ENCODE peak calls at places on chromosomes 1 and 21, in seven cellular contexts. Y is HCT116, E is colonic mucosa, S is spleen, T is GM12878, A is SJSA1, J is testis. U is an unnamed sample.

GRCh38 chr21:36646011-36646410 is 52.9 kb upstream of the SIM2 start:
- DNase-seq in Y (no peak), E (no peak), S (no peak), T (no peak), A (no peak), J (no peak), U (no peak)

GRCh38 chr1:91804546-91805023 is 81.4 kb downstream of the TGFBR3 start:
- DNase-seq in Y (peak; percentile 84), E (no peak), S (no peak), T (peak; percentile 60), A (peak; percentile 70), J (no peak), U (peak; percentile 38)

GRCh38 chr1:119631433-119632102 is 16.5 kb downstream of the ZNF697 start:
- DNase-seq in Y (no peak), E (peak; percentile 86), S (peak; percentile 87), T (no peak), A (no peak), J (peak; percentile 92), U (peak; percentile 66)

GRCh38 chr1:191519519-191519918 is 638.7 kb upstream of the RGS18 start:
- DNase-seq in Y (no peak), E (no peak), S (no peak), T (no peak), A (no peak), J (no peak), U (no peak)

GRCh38 chr1:36882536-36883285 is 151.6 kb downstream of the GRIK3 start:
- DNase-seq in Y (no peak), E (peak; percentile 4), S (no peak), T (no peak), A (peak; percentile 17), J (no peak), U (no peak)

GRCh38 chr1:76278711-76279386 is 204.3 kb downstream of the ST6GALNAC3 start:
- DNase-seq in Y (no peak), E (no peak), S (no peak), T (no peak), A (no peak), J (no peak), U (peak; percentile 28)

GRCh38 chr1:156356262-156356874 is 12.6 kb upstream of the RHBG start:
- DNase-seq in Y (no peak), E (no peak), S (peak; percentile 2), T (no peak), A (no peak), J (no peak), U (no peak)

GRCh38 chr21:32602099-32602498 is 10.1 kb downstream of the CFAP298 start:
- DNase-seq in Y (no peak), E (no peak), S (peak; percentile 47), T (no peak), A (no peak), J (no peak), U (no peak)

GRCh38 chr1:109756848-109757521 is 6.7 kb downstream of the EPS8L3 start:
- DNase-seq in Y (no peak), E (peak; percentile 14), S (no peak), T (no peak), A (peak; percentile 33), J (peak; percentile 26), U (no peak)

GRCh38 chr1:112389689-112390088 is 6.3 kb upstream of the CTTNBP2NL start:
- DNase-seq in Y (no peak), E (no peak), S (no peak), T (no peak), A (no peak), J (no peak), U (no peak)

GRCh38 chr1:221887091-221887746 is 145.3 kb upstream of the DUSP10 start:
- DNase-seq in Y (peak; percentile 46), E (peak; percentile 25), S (no peak), T (no peak), A (peak; percentile 88), J (peak; percentile 20), U (peak; percentile 78)

GRCh38 chr1:242870944-242871343 is 346.4 kb upstream of the PLD5 start:
- DNase-seq in Y (no peak), E (no peak), S (no peak), T (no peak), A (no peak), J (no peak), U (no peak)

GRCh38 chr1:240111558-240111957 is 19.9 kb downstream of the FMN2 start:
- DNase-seq in Y (no peak), E (peak; percentile 53), S (no peak), T (no peak), A (no peak), J (no peak), U (no peak)

GRCh38 chr1:240619357-240619756 is 7.4 kb upstream of the GREM2 start:
- DNase-seq in Y (no peak), E (no peak), S (no peak), T (no peak), A (no peak), J (no peak), U (no peak)

GRCh38 chr1:213444224-213444623 is 393.2 kb downstream of the RPS6KC1 start:
- DNase-seq in Y (no peak), E (no peak), S (no peak), T (no peak), A (no peak), J (no peak), U (no peak)

GRCh38 chr1:55720243-55720642 is 505.1 kb upstream of the USP24 start:
- DNase-seq in Y (no peak), E (peak; percentile 61), S (no peak), T (no peak), A (no peak), J (peak; percentile 51), U (no peak)

GRCh38 chr1:8031176-8031785 is 5.2 kb upstream of the ERRFI1 start:
- DNase-seq in Y (no peak), E (no peak), S (no peak), T (no peak), A (no peak), J (no peak), U (no peak)

GRCh38 chr1:86701731-86702130 is 2.6 kb upstream of the SH3GLB1 start:
- DNase-seq in Y (no peak), E (no peak), S (no peak), T (no peak), A (no peak), J (no peak), U (no peak)

GRCh38 chr21:36728371-36729111 is 29.6 kb downstream of the SIM2 start:
- DNase-seq in Y (no peak), E (no peak), S (peak; percentile 35), T (no peak), A (peak; percentile 32), J (no peak), U (no peak)

GRCh38 chr1:167491586-167492408 is 26.5 kb downstream of the CD247 start:
- DNase-seq in Y (no peak), E (no peak), S (no peak), T (no peak), A (no peak), J (no peak), U (no peak)

GRCh38 chr1:112141923-112142322 is 152.5 kb upstream of the KCND3 start:
- DNase-seq in Y (no peak), E (no peak), S (no peak), T (no peak), A (no peak), J (peak; percentile 61), U (no peak)

GRCh38 chr1:229557913-229558414 is 543 bp downstream of the ABCB10 start:
- DNase-seq in Y (no peak), E (peak; percentile 41), S (peak; percentile 91), T (no peak), A (no peak), J (peak; percentile 45), U (no peak)

GRCh38 chr1:216766633-216767325 is 43.5 kb upstream of the ESRRG start:
- DNase-seq in Y (no peak), E (no peak), S (no peak), T (no peak), A (no peak), J (no peak), U (no peak)

GRCh38 chr1:18795002-18795689 is 64.3 kb downstream of the TAS1R2 start:
- DNase-seq in Y (no peak), E (no peak), S (no peak), T (no peak), A (no peak), J (no peak), U (no peak)
- H3K27me3 ChIP-seq in Y (peaks cover 21% of the 10 kb centered on the region), E (no peaks in the 10 kb centered on the region), S (peaks cover 54% of the 10 kb centered on the region), T (no peaks in the 10 kb centered on the region), A (peaks cover 52% of the 10 kb centered on the region), J (no peaks in the 10 kb centered on the region), U (no peaks in the 10 kb centered on the region)

DNA sequence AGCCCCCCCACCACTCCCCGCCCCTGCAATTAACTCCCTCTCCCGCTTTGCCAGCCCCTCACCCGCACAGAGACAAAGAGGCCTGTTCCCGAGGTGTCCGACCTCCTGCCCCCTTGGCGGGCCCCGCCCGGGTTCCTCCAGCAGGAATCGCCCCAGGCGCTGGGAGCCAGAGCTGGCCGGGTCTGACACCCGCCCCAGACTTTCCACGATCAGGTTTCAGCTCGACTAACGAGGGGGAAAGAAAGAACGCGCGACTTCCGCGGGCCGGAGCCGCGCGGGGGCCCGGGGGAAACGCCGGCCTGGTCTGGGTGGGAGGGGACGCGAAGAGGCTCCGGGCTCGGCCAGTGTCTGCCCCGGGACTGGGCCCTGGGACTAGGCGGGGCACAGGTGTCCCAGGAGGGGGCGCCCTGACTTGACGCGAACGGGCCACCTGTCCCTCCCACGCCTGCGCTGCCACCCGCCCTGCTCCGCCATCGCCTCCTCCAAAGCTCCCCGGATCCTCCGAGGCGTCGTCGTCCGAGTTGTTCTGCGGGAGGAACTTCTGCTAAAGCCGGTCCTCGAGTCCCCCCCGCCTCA is 36.3 kb upstream of the HHAT start:
- DNase-seq in Y (peak; percentile 26), E (peak; percentile 66), S (peak; percentile 78), T (no peak), A (no peak), J (peak; percentile 73), U (no peak)
- H3K4me3 ChIP-seq in Y (peak overlapping the region; percentile 23), E (peak overlapping the region; percentile 39), S (peak overlapping the region; percentile 16), T (no peak overlapping the region), A (peak overlapping the region; percentile 28), J (peak overlapping the region; percentile 57), U (peak overlapping the region; percentile 49)

DNA sequence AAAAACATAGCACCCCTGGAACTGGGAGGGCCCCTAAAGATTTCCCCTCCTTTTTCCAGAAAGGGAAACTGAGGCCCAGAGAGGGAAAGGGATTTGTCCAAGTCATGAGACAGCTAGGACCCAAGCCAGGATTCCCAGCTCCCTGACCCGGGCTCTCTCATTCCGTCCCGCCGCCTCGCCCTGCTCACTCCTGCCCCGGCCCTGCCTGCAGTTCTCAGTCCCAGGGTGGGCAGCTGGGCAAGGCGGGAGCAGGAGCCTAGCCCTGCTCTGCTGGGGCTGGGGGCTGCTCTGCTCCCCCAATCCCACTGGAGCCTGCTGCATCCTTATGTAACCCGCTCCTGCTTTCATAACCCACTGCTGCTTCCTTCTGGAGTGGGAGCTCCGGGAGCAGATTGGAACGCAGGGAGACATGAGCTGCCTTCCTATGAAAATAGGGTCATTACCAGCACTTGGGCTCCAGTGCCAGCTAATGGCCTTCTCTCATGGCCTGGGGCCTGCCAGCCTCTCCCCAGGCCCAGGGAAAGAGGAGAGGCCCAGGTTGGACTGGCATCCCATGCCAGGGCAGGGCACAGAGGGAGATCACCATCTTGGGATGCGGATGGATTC is 84.5 kb downstream of the CAMK2N1 start:
- DNase-seq in Y (no peak), E (no peak), S (no peak), T (no peak), A (peak; percentile 31), J (no peak), U (no peak)
- H3K27me3 ChIP-seq in Y (no peaks in the 10 kb centered on the region), E (peaks cover 6% of the 10 kb centered on the region), S (peaks cover 83% of the 10 kb centered on the region), T (peaks cover 13% of the 10 kb centered on the region), A (no peaks in the 10 kb centered on the region), J (no peaks in the 10 kb centered on the region), U (peaks cover 17% of the 10 kb centered on the region)

DNA sequence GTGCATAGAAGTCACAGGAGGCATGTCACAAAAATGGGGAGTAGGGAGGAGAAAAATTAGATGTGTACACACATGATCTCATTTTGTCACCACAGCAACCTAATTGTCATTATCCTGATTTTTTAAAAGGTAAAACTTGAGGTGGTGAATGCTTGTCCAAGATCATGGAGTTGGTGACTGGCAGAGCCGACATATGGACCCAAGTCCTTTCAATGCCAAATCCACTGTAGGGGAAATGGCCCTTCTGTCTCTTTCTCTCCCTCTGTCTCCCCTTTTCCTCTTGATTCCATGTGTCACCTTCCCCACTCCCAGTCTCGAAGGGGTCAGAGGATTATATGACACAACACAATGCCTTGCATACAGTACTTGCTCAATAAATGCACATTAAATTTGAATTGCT is 65.7 kb upstream of the JUN start:
- DNase-seq in Y (no peak), E (no peak), S (no peak), T (no peak), A (no peak), J (no peak), U (no peak)
- H3K4me3 ChIP-seq in Y (no peak overlapping the region), E (no peak overlapping the region), S (no peak overlapping the region), T (no peak overlapping the region), A (no peak overlapping the region), J (no peak overlapping the region), U (no peak overlapping the region)

U was measured in brain microvascular endothelial cell.